ENCODE peak calls at places on chromosome 1, in ten cellular contexts. A, M, R, X, W, U, D, T, C and O are unnamed samples.

GRCh38 chr1:153238536-153238935 is 21.0 kb upstream of the LORICRIN start:
- DNase-seq in A (no peak), M (no peak), R (no peak), X (no peak), W (no peak), U (no peak), D (no peak), T (no peak), C (no peak), O (no peak)

GRCh38 chr1:246214708-246215504 is 292.2 kb downstream of the SMYD3 start:
- DNase-seq in A (peak; percentile 93), M (no peak), R (peak; percentile 98), X (peak; percentile 32), W (no peak), U (peak; percentile 93), D (peak; percentile 88), T (peak; percentile 88), C (no peak), O (no peak)

GRCh38 chr1:97138515-97139032 is 417.0 kb downstream of the PTBP2 start:
- DNase-seq in A (no peak), M (no peak), R (no peak), X (no peak), W (no peak), U (no peak), D (no peak), T (no peak), C (no peak), O (no peak)

GRCh38 chr1:154697710-154698109 is 89.7 kb upstream of the ADAR start:
- DNase-seq in A (no peak), M (no peak), R (no peak), X (no peak), W (no peak), U (peak; percentile 6), D (no peak), T (peak; percentile 54), C (no peak), O (no peak)

GRCh38 chr1:145958734-145959133 is 917 bp upstream of the LIX1L start:
- DNase-seq in A (no peak), M (no peak), R (no peak), X (no peak), W (no peak), U (no peak), D (no peak), T (no peak), C (no peak), O (no peak)

GRCh38 chr1:5667513-5668325 is 324.5 kb downstream of the NPHP4 start:
- DNase-seq in A (no peak), M (no peak), R (no peak), X (no peak), W (no peak), U (no peak), D (no peak), T (no peak), C (no peak), O (no peak)

GRCh38 chr1:236861560-236862230 is 66.6 kb downstream of the MTR start:
- DNase-seq in A (peak; percentile 11), M (no peak), R (peak; percentile 22), X (no peak), W (no peak), U (peak; percentile 24), D (peak; percentile 28), T (no peak), C (no peak), O (no peak)

GRCh38 chr1:169312084-169312954 is 55.3 kb downstream of the NME7 start:
- DNase-seq in A (peak; percentile 96), M (no peak), R (peak; percentile 98), X (no peak), W (peak; percentile 46), U (peak; percentile 88), D (peak; percentile 89), T (peak; percentile 47), C (no peak), O (no peak)

GRCh38 chr1:71853391-71853790 is 428.9 kb downstream of the NEGR1 start:
- DNase-seq in A (no peak), M (no peak), R (no peak), X (no peak), W (no peak), U (no peak), D (no peak), T (no peak), C (no peak), O (no peak)

GRCh38 chr1:42946120-42947009 is 12.3 kb downstream of the SLC2A1 start:
- DNase-seq in A (no peak), M (no peak), R (no peak), X (no peak), W (no peak), U (no peak), D (no peak), T (no peak), C (no peak), O (no peak)

GRCh38 chr1:203805689-203806088 is 10.3 kb downstream of the ZBED6 start:
- DNase-seq in A (no peak), M (no peak), R (no peak), X (no peak), W (no peak), U (no peak), D (no peak), T (no peak), C (no peak), O (no peak)

GRCh38 chr1:229310833-229311232 is 32.0 kb downstream of the CCSAP start:
- DNase-seq in A (peak; percentile 15), M (no peak), R (peak; percentile 58), X (no peak), W (no peak), U (no peak), D (no peak), T (no peak), C (no peak), O (no peak)

GRCh38 chr1:54807756-54808155 is 6.6 kb upstream of the TTC22 start:
- DNase-seq in A (no peak), M (no peak), R (no peak), X (no peak), W (no peak), U (no peak), D (no peak), T (no peak), C (no peak), O (no peak)

GRCh38 chr1:200257235-200257634 is 152.6 kb downstream of the ZNF281 start:
- DNase-seq in A (no peak), M (no peak), R (no peak), X (no peak), W (no peak), U (no peak), D (peak; percentile 44), T (no peak), C (no peak), O (no peak)

GRCh38 chr1:200263203-200263602 is 146.6 kb downstream of the ZNF281 start:
- DNase-seq in A (no peak), M (no peak), R (no peak), X (no peak), W (no peak), U (no peak), D (no peak), T (no peak), C (no peak), O (no peak)

GRCh38 chr1:200260587-200261335 is 149.1 kb downstream of the ZNF281 start:
- DNase-seq in A (no peak), M (no peak), R (no peak), X (no peak), W (no peak), U (no peak), D (peak; percentile 87), T (no peak), C (no peak), O (no peak)

GRCh38 chr1:200262326-200262965 is 147.4 kb downstream of the ZNF281 start:
- DNase-seq in A (no peak), M (no peak), R (no peak), X (no peak), W (no peak), U (no peak), D (no peak), T (peak; percentile 49), C (no peak), O (no peak)

GRCh38 chr1:200258447-200259375 is 151.1 kb downstream of the ZNF281 start:
- DNase-seq in A (peak; percentile 25), M (no peak), R (peak; percentile 21), X (no peak), W (peak; percentile 53), U (peak; percentile 33), D (peak; percentile 11), T (peak; percentile 36), C (no peak), O (no peak)
- TF ChIP-seq CTCF in A (peak; percentile 60), M (peak; percentile 41), R (peak; percentile 42), X (peak; percentile 34), W (peak; percentile 59), U (peak; percentile 60), D (peak; percentile 48), T (peak; percentile 47), C (no peak), O (peak; percentile 69)

GRCh38 chr1:115142616-115143015 is 53.3 kb upstream of the TSPAN2 start:
- DNase-seq in A (peak; percentile 35), M (peak; percentile 26), R (peak; percentile 68), X (no peak), W (no peak), U (peak; percentile 49), D (no peak), T (no peak), C (no peak), O (no peak)
- TF ChIP-seq CTCF in A (peak; percentile 30), M (peak; percentile 50), R (peak; percentile 49), X (no peak), W (no peak), U (peak; percentile 30), D (no peak), T (no peak), C (no peak), O (no peak)

GRCh38 chr1:160346953-160347352 is 3.8 kb downstream of the NCSTN start:
- DNase-seq in A (no peak), M (no peak), R (no peak), X (no peak), W (no peak), U (no peak), D (no peak), T (no peak), C (no peak), O (no peak)

GRCh38 chr1:160340146-160340545 is 2.9 kb downstream of the COPA start:
- DNase-seq in A (no peak), M (no peak), R (no peak), X (no peak), W (no peak), U (no peak), D (no peak), T (no peak), C (no peak), O (no peak)

GRCh38 chr1:160342520-160342919 is 530 bp downstream of the COPA start:
- DNase-seq in A (peak; percentile 18), M (no peak), R (no peak), X (peak; percentile 25), W (no peak), U (peak; percentile 23), D (peak; percentile 8), T (peak; percentile 48), C (no peak), O (no peak)

GRCh38 chr1:160340866-160341265 is 2.2 kb downstream of the COPA start:
- DNase-seq in A (no peak), M (no peak), R (no peak), X (no peak), W (no peak), U (no peak), D (no peak), T (no peak), C (no peak), O (no peak)

GRCh38 chr1:160342953-160343869 is at the start of the genes COPA and NCSTN:
- DNase-seq in A (peak; percentile 97), M (peak; percentile 91), R (peak; percentile 97), X (peak; percentile 96), W (peak; percentile 90), U (peak; percentile 98), D (peak; percentile 96), T (peak; percentile 95), C (peak; percentile 90), O (peak; percentile 70)
- TF ChIP-seq CTCF in A (peak; percentile 7), M (peak; percentile 12), R (no peak), X (no peak), W (no peak), U (no peak), D (no peak), T (no peak), C (no peak), O (no peak)

GRCh38 chr1:244864253-244865027 is at the start of gene HNRNPU:
- DNase-seq in A (peak; percentile 98), M (peak; percentile 98), R (peak; percentile 97), X (peak; percentile 96), W (peak; percentile 66), U (peak; percentile 98), D (peak; percentile 97), T (peak; percentile 98), C (peak; percentile 97), O (peak; percentile 95)
- TF ChIP-seq CTCF in A (peak; percentile 19), M (peak; percentile 52), R (peak; percentile 22), X (no peak), W (no peak), U (peak; percentile 16), D (peak; percentile 34), T (peak; percentile 33), C (peak; percentile 41), O (peak; percentile 60)